ENCODE peak calls at places on chromosomes 6 and 20, in eight cellular contexts. S is heart right ventricle, V is RWPE1, I is astrocyte, Y is lower lobe of right lung, O is keratinocyte, L is cardiac muscle cell, J is dorsolateral prefrontal cortex. X is an unnamed sample.

GRCh38 chr6:90413867-90414266 is 117.2 kb upstream of the BACH2 start:
- DNase-seq in S (no peak), V (no peak), I (peak; percentile 41), Y (no peak), O (no peak), L (peak; percentile 77), J (peak; percentile 51), X (no peak)

GRCh38 chr6:75422024-75422639 is 71.5 kb downstream of the FILIP1 start:
- DNase-seq in S (no peak), V (no peak), I (no peak), Y (no peak), O (no peak), L (no peak), J (no peak), X (no peak)

GRCh38 chr20:48150568-48150967 is 365.3 kb upstream of the SULF2 start:
- DNase-seq in S (no peak), V (no peak), I (no peak), Y (no peak), O (no peak), L (no peak), J (no peak), X (no peak)

GRCh38 chr6:165621950-165622349 is 41.1 kb downstream of the PDE10A start:
- DNase-seq in S (no peak), V (no peak), I (no peak), Y (no peak), O (no peak), L (no peak), J (no peak), X (no peak)

GRCh38 chr20:8020314-8021079 is 936 bp upstream of the TMX4 start:
- DNase-seq in S (no peak), V (no peak), I (no peak), Y (no peak), O (no peak), L (no peak), J (no peak), X (no peak)

GRCh38 chr20:48709744-48710143 is 118.1 kb downstream of the PREX1 start:
- DNase-seq in S (no peak), V (no peak), I (no peak), Y (no peak), O (no peak), L (no peak), J (no peak), X (no peak)

GRCh38 chr6:21022343-21023107 is 488.3 kb downstream of the CDKAL1 start:
- DNase-seq in S (no peak), V (peak; percentile 73), I (peak; percentile 98), Y (no peak), O (peak; percentile 84), L (no peak), J (no peak), X (peak; percentile 51)

GRCh38 chr20:37539956-37540455 is 12.3 kb upstream of the BLCAP start:
- DNase-seq in S (no peak), V (no peak), I (no peak), Y (no peak), O (no peak), L (no peak), J (no peak), X (no peak)

GRCh38 chr6:66865771-66866170 is 1158.7 kb upstream of the EYS start:
- DNase-seq in S (no peak), V (no peak), I (peak; percentile 25), Y (no peak), O (no peak), L (no peak), J (no peak), X (no peak)

GRCh38 chr6:76441850-76442249 is 369.4 kb upstream of the IMPG1 start:
- DNase-seq in S (no peak), V (no peak), I (no peak), Y (no peak), O (no peak), L (peak; percentile 36), J (no peak), X (no peak)

GRCh38 chr6:814378-815347 is 121.7 kb upstream of the EXOC2 start:
- DNase-seq in S (no peak), V (no peak), I (no peak), Y (no peak), O (no peak), L (no peak), J (no peak), X (no peak)

GRCh38 chr6:157791461-157791860 is 31.6 kb upstream of the SNX9 start:
- DNase-seq in S (no peak), V (no peak), I (no peak), Y (no peak), O (no peak), L (no peak), J (no peak), X (no peak)

GRCh38 chr6:169832247-169832948 is 81.0 kb downstream of the ERMARD start:
- DNase-seq in S (no peak), V (no peak), I (no peak), Y (no peak), O (no peak), L (no peak), J (no peak), X (no peak)

GRCh38 chr6:49328051-49328450 is 135.0 kb downstream of the MMUT start:
- DNase-seq in S (no peak), V (no peak), I (no peak), Y (no peak), O (no peak), L (no peak), J (no peak), X (no peak)

GRCh38 chr6:163408352-163408991 is 6.0 kb upstream of the QKI start:
- DNase-seq in S (no peak), V (no peak), I (no peak), Y (no peak), O (no peak), L (no peak), J (no peak), X (no peak)

GRCh38 chr20:62704341-62704948 is 4.2 kb upstream of the NTSR1 start:
- DNase-seq in S (peak; percentile 86), V (peak; percentile 99), I (peak; percentile 86), Y (peak; percentile 80), O (peak; percentile 95), L (peak; percentile 73), J (peak; percentile 44), X (peak; percentile 86)

GRCh38 chr6:154404791-154405400 is 48.3 kb upstream of the IPCEF1 start:
- DNase-seq in S (no peak), V (no peak), I (peak; percentile 71), Y (no peak), O (no peak), L (no peak), J (no peak), X (peak; percentile 26)

GRCh38 chr6:4931530-4932505 is 72.0 kb downstream of the RPP40 start:
- DNase-seq in S (no peak), V (peak; percentile 37), I (no peak), Y (no peak), O (peak; percentile 32), L (peak; percentile 34), J (no peak), X (no peak)

GRCh38 chr6:105893741-105894140 is 192.4 kb upstream of the PRDM1 start:
- DNase-seq in S (no peak), V (no peak), I (no peak), Y (no peak), O (no peak), L (no peak), J (no peak), X (no peak)

GRCh38 chr6:111486921-111487320 is 3.9 kb upstream of the REV3L start:
- DNase-seq in S (no peak), V (no peak), I (no peak), Y (no peak), O (no peak), L (no peak), J (no peak), X (no peak)
- H3K27ac ChIP-seq in S (no peak overlapping the region), V (no peak overlapping the region), I (no peak overlapping the region), Y (peak overlapping the region; percentile 27), O (peak overlapping the region; percentile 15), L (no peak overlapping the region), J (peak overlapping the region; percentile 3), X (no peak overlapping the region)

DNA sequence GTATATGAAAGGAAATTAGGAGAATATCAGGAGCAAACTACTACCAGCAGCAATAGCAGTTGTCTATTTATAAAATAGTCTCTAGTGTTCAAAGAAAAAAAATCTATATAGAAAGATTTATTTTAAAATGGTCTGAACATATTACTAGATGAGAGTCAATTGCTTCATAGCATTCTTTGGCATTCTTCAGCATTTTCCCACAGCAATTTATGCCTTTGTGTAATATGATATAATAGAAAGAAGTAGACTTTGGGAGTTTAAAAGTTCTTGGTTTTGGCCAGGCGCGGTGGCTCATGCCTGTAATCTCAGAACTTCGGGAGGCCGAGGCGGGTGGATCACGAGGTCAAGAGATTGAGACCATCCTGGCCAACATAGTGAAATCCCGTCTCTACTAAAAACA is 157.0 kb upstream of the PLN start:
- DNase-seq in S (no peak), V (no peak), I (peak; percentile 16), Y (no peak), O (no peak), L (no peak), J (no peak), X (peak; percentile 22)
- TF ChIP-seq CTCF in S (no peak), V (no peak), I (no peak), Y (no peak), O (no peak), L (no peak), J (no peak), X (no peak)

GRCh38 chr6:35396991-35397390 is 54.6 kb downstream of the PPARD start:
- DNase-seq in S (no peak), V (peak; percentile 81), I (no peak), Y (no peak), O (peak; percentile 71), L (no peak), J (no peak), X (no peak)
- H3K27ac ChIP-seq in S (no peak overlapping the region), V (peak overlapping the region; percentile 51), I (no peak overlapping the region), Y (no peak overlapping the region), O (peak overlapping the region; percentile 93), L (peak overlapping the region; percentile 38), J (no peak overlapping the region), X (no peak overlapping the region)

GRCh38 chr20:33869283-33869682 is 58.1 kb downstream of the CHMP4B start:
- DNase-seq in S (no peak), V (no peak), I (no peak), Y (no peak), O (no peak), L (no peak), J (no peak), X (no peak)

GRCh38 chr20:33871362-33871761 is 60.2 kb downstream of the CHMP4B start:
- DNase-seq in S (no peak), V (no peak), I (no peak), Y (no peak), O (no peak), L (no peak), J (no peak), X (no peak)

GRCh38 chr20:33866398-33867079 is 55.4 kb downstream of the CHMP4B start:
- DNase-seq in S (no peak), V (no peak), I (no peak), Y (no peak), O (no peak), L (peak; percentile 64), J (no peak), X (peak; percentile 5)

GRCh38 chr20:33868042-33868441 is 56.9 kb downstream of the CHMP4B start:
- DNase-seq in S (no peak), V (no peak), I (no peak), Y (no peak), O (no peak), L (no peak), J (no peak), X (no peak)

DNA sequence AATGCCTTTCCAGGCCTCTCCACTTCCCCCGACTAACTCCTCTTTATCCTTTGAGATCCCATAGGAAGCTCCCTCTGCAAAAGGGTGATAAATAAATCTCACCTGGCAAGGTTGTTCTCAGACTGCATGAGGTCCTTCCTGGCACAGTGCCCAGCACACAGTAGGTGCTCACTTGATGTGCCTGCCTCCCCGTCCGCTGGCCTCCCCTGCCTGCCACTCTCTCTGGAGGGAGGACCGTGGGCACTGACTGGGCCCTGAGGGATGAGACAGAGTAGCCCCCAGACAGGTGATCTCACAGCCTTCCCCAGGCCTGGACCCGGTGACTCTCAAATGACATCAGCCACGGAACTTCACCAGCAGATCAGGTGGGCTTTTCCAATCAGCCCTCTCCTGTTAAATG is 57.4 kb downstream of the CHMP4B start:
- DNase-seq in S (no peak), V (no peak), I (no peak), Y (no peak), O (no peak), L (no peak), J (no peak), X (no peak)
- TF ChIP-seq CTCF in S (no peak), V (no peak), I (no peak), Y (no peak), O (no peak), L (no peak), J (no peak), X (no peak)